ENCODE peak calls at places on chromosome 10, in ten cellular contexts. Q, G, W, K, R, M, C, H, X and J are unnamed samples.

GRCh38 chr10:103693070-103693811 is 162.1 kb downstream of the SH3PXD2A start:
- DNase-seq in Q (no peak), G (peak), W (no peak), K (no peak), R (no peak), M (peak), C (peak), H (no peak), X (peak), J (peak)

GRCh38 chr10:129021597-129022304 is 445.3 kb upstream of the MGMT start:
- DNase-seq in Q (no peak), G (no peak), W (no peak), K (no peak), R (no peak), M (peak), C (no peak), H (no peak), X (peak), J (no peak)

GRCh38 chr10:88253622-88254021 is 329.5 kb downstream of the RNLS start:
- DNase-seq in Q (no peak), G (no peak), W (no peak), K (no peak), R (no peak), M (no peak), C (no peak), H (no peak), X (no peak), J (peak)

GRCh38 chr10:3292601-3293000 is 120.0 kb upstream of the PITRM1 start:
- DNase-seq in Q (no peak), G (no peak), W (no peak), K (no peak), R (no peak), M (no peak), C (no peak), H (no peak), X (no peak), J (peak)

GRCh38 chr10:93384006-93384405 is 98.1 kb downstream of the MYOF start:
- DNase-seq in Q (no peak), G (no peak), W (peak), K (no peak), R (no peak), M (no peak), C (no peak), H (no peak), X (no peak), J (peak)

GRCh38 chr10:107814865-107815487 is 650.5 kb upstream of the SORCS1 start:
- DNase-seq in Q (peak), G (peak), W (peak), K (peak), R (peak), M (peak), C (no peak), H (peak), X (peak), J (peak)

GRCh38 chr10:124319926-124320391 is 98.8 kb downstream of the OAT start:
- DNase-seq in Q (peak), G (no peak), W (no peak), K (no peak), R (no peak), M (no peak), C (no peak), H (no peak), X (no peak), J (no peak)

GRCh38 chr10:49366460-49366859 is 29.4 kb downstream of the DRGX start:
- DNase-seq in Q (peak), G (no peak), W (peak), K (no peak), R (no peak), M (no peak), C (no peak), H (no peak), X (no peak), J (no peak)

GRCh38 chr10:22219308-22219707 is 1.5 kb upstream of the EBLN1 start:
- DNase-seq in Q (no peak), G (no peak), W (no peak), K (no peak), R (peak), M (no peak), C (no peak), H (no peak), X (no peak), J (no peak)

GRCh38 chr10:79407811-79408795 is 37.3 kb downstream of the ZCCHC24 start:
- DNase-seq in Q (peak), G (no peak), W (peak), K (no peak), R (peak), M (no peak), C (no peak), H (no peak), X (no peak), J (peak)

GRCh38 chr10:42648512-42648911 is 10.1 kb upstream of the ZNF33B start:
- DNase-seq in Q (no peak), G (no peak), W (no peak), K (no peak), R (no peak), M (no peak), C (no peak), H (no peak), X (no peak), J (no peak)

GRCh38 chr10:38027992-38028391 is 17.5 kb downstream of the ZNF33A start:
- DNase-seq in Q (no peak), G (no peak), W (no peak), K (peak), R (no peak), M (no peak), C (no peak), H (no peak), X (no peak), J (no peak)

GRCh38 chr10:73894245-73894971 is 16.5 kb upstream of the PLAU start:
- DNase-seq in Q (no peak), G (no peak), W (no peak), K (no peak), R (peak), M (no peak), C (peak), H (no peak), X (no peak), J (no peak)

GRCh38 chr10:10092581-10092980 is 925.1 kb upstream of the CELF2 start:
- DNase-seq in Q (no peak), G (no peak), W (no peak), K (no peak), R (peak), M (peak), C (no peak), H (no peak), X (peak), J (no peak)

GRCh38 chr10:102117391-102118159 is 2.6 kb downstream of the LDB1 start:
- DNase-seq in Q (peak), G (no peak), W (peak), K (peak), R (peak), M (peak), C (peak), H (peak), X (peak), J (peak)

GRCh38 chr10:69742928-69743602 is 58.6 kb upstream of the COL13A1 start:
- DNase-seq in Q (no peak), G (no peak), W (no peak), K (peak), R (no peak), M (peak), C (no peak), H (no peak), X (peak), J (peak)

GRCh38 chr10:43077421-43078171 is 727 bp downstream of the RET start:
- DNase-seq in Q (no peak), G (peak), W (no peak), K (no peak), R (no peak), M (peak), C (no peak), H (no peak), X (no peak), J (no peak)

GRCh38 chr10:122953827-122954730 is at the start of gene C10orf88:
- DNase-seq in Q (peak), G (peak), W (peak), K (peak), R (peak), M (peak), C (peak), H (peak), X (peak), J (peak)

GRCh38 chr10:129491123-129491734 is 24.2 kb downstream of the MGMT start:
- DNase-seq in Q (no peak), G (no peak), W (no peak), K (peak), R (peak), M (no peak), C (no peak), H (no peak), X (no peak), J (no peak)

GRCh38 chr10:58618158-58618676 is 105.5 kb downstream of the BICC1 start:
- DNase-seq in Q (no peak), G (no peak), W (no peak), K (no peak), R (no peak), M (no peak), C (no peak), H (no peak), X (no peak), J (peak)

GRCh38 chr10:88228130-88228529 is 355.0 kb downstream of the RNLS start:
- DNase-seq in Q (no peak), G (peak), W (no peak), K (no peak), R (no peak), M (no peak), C (no peak), H (no peak), X (no peak), J (no peak)

GRCh38 chr10:133196221-133196920 is 33.6 kb upstream of the UTF1 start:
- DNase-seq in Q (no peak), G (no peak), W (no peak), K (no peak), R (no peak), M (no peak), C (no peak), H (no peak), X (no peak), J (no peak)

GRCh38 chr10:119319161-119319919 is 112.0 kb downstream of the GRK5 start:
- DNase-seq in Q (no peak), G (no peak), W (no peak), K (no peak), R (no peak), M (no peak), C (no peak), H (no peak), X (no peak), J (peak)

GRCh38 chr10:80416401-80417098 is 8.2 kb downstream of the PRXL2A start:
- DNase-seq in Q (no peak), G (no peak), W (peak), K (no peak), R (peak), M (peak), C (no peak), H (peak), X (peak), J (no peak)

GRCh38 chr10:42836771-42837468 is 54.3 kb downstream of the BMS1 start:
- DNase-seq in Q (no peak), G (no peak), W (no peak), K (peak), R (peak), M (peak), C (no peak), H (no peak), X (no peak), J (peak)

GRCh38 chr10:85995791-85996190 is 370.8 kb downstream of the GRID1 start:
- DNase-seq in Q (no peak), G (peak), W (no peak), K (peak), R (no peak), M (peak), C (peak), H (no peak), X (no peak), J (peak)

GRCh38 chr10:125213541-125214282 is 53.3 kb upstream of the CTBP2 start:
- DNase-seq in Q (no peak), G (no peak), W (no peak), K (no peak), R (peak), M (no peak), C (no peak), H (no peak), X (no peak), J (no peak)

GRCh38 chr10:60615551-60615950 is 162.7 kb upstream of the CDK1 start:
- DNase-seq in Q (no peak), G (no peak), W (no peak), K (no peak), R (no peak), M (no peak), C (no peak), H (no peak), X (no peak), J (no peak)

GRCh38 chr10:3534433-3534832 is 250.6 kb downstream of the KLF6 start:
- DNase-seq in Q (no peak), G (no peak), W (no peak), K (no peak), R (no peak), M (no peak), C (no peak), H (no peak), X (no peak), J (no peak)

GRCh38 chr10:128865398-128865797 is 601.6 kb upstream of the MGMT start:
- DNase-seq in Q (no peak), G (no peak), W (no peak), K (no peak), R (no peak), M (no peak), C (no peak), H (no peak), X (no peak), J (no peak)

GRCh38 chr10:78830062-78830974 is 238.4 kb upstream of the ZMIZ1 start:
- DNase-seq in Q (no peak), G (no peak), W (no peak), K (no peak), R (peak), M (no peak), C (no peak), H (no peak), X (no peak), J (no peak)

GRCh38 chr10:78805176-78805575 is 263.6 kb upstream of the ZMIZ1 start:
- DNase-seq in Q (no peak), G (no peak), W (peak), K (no peak), R (peak), M (no peak), C (no peak), H (peak), X (peak), J (no peak)

GRCh38 chr10:24701447-24701846 is 22.2 kb downstream of the ARHGAP21 start:
- DNase-seq in Q (no peak), G (peak), W (no peak), K (peak), R (no peak), M (no peak), C (no peak), H (no peak), X (no peak), J (no peak)